ENCODE peak calls at places on chromosomes 12 and 14, in four cellular contexts. B, S, U and I are unnamed samples.

GRCh38 chr12:123902821-123903220 is 69.8 kb downstream of the CCDC92 start:
- DNase-seq in B (no peak), S (no peak), U (no peak), I (no peak)

GRCh38 chr12:13745100-13745678 is 236.2 kb downstream of the GRIN2B start:
- DNase-seq in B (no peak), S (peak; percentile 37), U (no peak), I (peak; percentile 26)

GRCh38 chr12:117034691-117035090 is 64.5 kb downstream of the TESC start:
- DNase-seq in B (no peak), S (no peak), U (no peak), I (no peak)

GRCh38 chr14:100091386-100091785 is 26.2 kb downstream of the EVL start:
- DNase-seq in B (no peak), U (no peak), S (no peak), I (no peak)

GRCh38 chr12:65123435-65124063 is 2.4 kb upstream of the WIF1 start:
- DNase-seq in S (no peak), U (no peak), B (no peak), I (no peak)

GRCh38 chr12:41277019-41277770 is 89.1 kb downstream of the PDZRN4 start:
- DNase-seq in B (no peak), U (no peak), S (no peak), I (no peak)

GRCh38 chr12:130806574-130806973 is 32.5 kb downstream of the STX2 start:
- DNase-seq in S (no peak), B (no peak), U (no peak), I (no peak)

GRCh38 chr12:100926669-100927248 is 132.2 kb downstream of the ANO4 start:
- DNase-seq in S (no peak), B (no peak), U (no peak), I (peak; percentile 8)

GRCh38 chr12:7959278-7960063 is 23.5 kb upstream of the SLC2A3 start:
- DNase-seq in U (peak; percentile 83), S (no peak), B (no peak), I (peak; percentile 41)

GRCh38 chr14:72666610-72667009 is 227.3 kb downstream of the DPF3 start:
- DNase-seq in B (no peak), U (no peak), S (no peak), I (no peak)

GRCh38 chr12:28710882-28711281 is 438.2 kb upstream of the FAR2 start:
- DNase-seq in U (no peak), S (no peak), B (no peak), I (no peak)

GRCh38 chr12:87311206-87311605 is 718.0 kb downstream of the C12orf50 start:
- DNase-seq in U (no peak), S (no peak), B (no peak), I (no peak)

GRCh38 chr14:96363751-96364336 is 518 bp downstream of the GSKIP start:
- DNase-seq in U (peak; percentile 75), B (peak; percentile 30), S (peak; percentile 67), I (peak; percentile 79)

DNA sequence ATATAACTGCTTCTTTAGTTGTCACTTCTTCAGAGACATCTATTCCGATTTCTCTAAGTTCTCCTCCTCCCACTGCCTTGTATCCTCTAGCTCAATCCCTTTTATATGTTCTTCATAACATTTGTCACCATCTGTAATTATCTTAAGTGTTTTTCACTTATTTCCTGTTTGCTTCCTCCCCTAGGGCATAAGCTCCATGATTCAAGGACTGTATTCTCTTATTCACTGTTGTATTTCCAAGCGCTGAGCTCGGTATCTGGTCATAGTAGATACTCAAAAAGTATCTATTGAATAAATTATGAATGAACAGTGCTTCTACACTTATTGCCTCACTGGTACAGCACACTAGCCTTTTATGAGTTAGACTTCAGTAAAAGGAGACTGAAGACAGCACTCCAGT is 109.0 kb upstream of the TMPO start:
- DNase-seq in S (no peak), U (no peak), B (no peak), I (no peak)
- TF ChIP-seq POLR2AphosphoS5 in S (no peak), U (no peak), B (no peak), I (no peak)

GRCh38 chr12:56042430-56043203 is 899 bp downstream of the RPS26 start:
- DNase-seq in B (no peak), U (no peak), S (no peak), I (peak; percentile 24)

GRCh38 chr12:56041579-56042429 is at the start of gene RPS26:
- DNase-seq in S (peak; percentile 95), B (peak; percentile 64), U (peak; percentile 97), I (peak; percentile 96)

GRCh38 chr12:56040151-56040550 is 1.6 kb upstream of the RPS26 start:
- DNase-seq in S (no peak), U (no peak), B (no peak), I (no peak)

GRCh38 chr12:56038022-56038665 is 3.6 kb upstream of the RPS26 start:
- DNase-seq in B (no peak), S (no peak), U (no peak), I (no peak)

DNA sequence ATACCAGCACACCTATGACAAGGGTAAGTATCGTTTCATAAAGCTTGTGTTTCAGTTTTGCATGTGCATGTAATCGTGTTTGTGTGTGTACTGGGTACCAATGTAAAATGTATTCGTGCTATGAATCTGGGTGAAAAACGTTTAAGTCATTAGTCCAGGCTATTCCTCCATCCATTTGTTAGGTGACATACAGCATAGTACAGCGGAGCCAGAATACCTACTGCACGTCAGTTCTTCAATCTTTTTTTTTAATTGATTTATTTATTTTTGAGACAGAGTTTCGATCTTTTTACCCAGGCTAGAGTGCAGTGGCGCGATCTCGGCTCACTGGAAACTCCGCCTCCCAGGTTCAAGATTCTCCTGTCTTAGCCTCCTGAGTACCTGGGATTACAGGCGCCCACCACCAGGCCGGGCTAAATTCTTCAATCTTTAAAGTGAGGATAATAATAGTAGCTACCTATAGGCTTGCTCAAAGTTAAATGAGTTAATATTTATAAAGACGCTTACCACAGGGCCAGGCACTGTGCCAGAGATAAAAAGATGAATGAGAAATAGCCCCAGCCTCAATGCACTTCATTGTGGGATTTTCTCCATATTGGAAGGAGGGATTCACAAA is 647 bp upstream of the RPS26 start:
- DNase-seq in S (no peak), B (no peak), U (no peak), I (no peak)
- TF ChIP-seq POLR2AphosphoS5 in S (no peak), B (no peak), U (no peak), I (no peak)

GRCh38 chr12:10668526-10668925 is 5.3 kb downstream of the STYK1 start:
- DNase-seq in U (no peak), S (no peak), B (no peak), I (peak; percentile 24)

GRCh38 chr12:10661338-10661737 is 12.5 kb downstream of the STYK1 start:
- DNase-seq in U (no peak), B (no peak), S (no peak), I (peak; percentile 45)

GRCh38 chr12:10664499-10664898 is 9.4 kb downstream of the STYK1 start:
- DNase-seq in B (no peak), S (no peak), U (no peak), I (no peak)

GRCh38 chr12:10667581-10667980 is 6.3 kb downstream of the STYK1 start:
- DNase-seq in S (no peak), U (no peak), B (no peak), I (no peak)

GRCh38 chr12:10663869-10664268 is 10.0 kb downstream of the STYK1 start:
- DNase-seq in U (no peak), B (no peak), S (no peak), I (no peak)
- TF ChIP-seq POLR2AphosphoS5 in U (no peak), B (no peak), S (no peak), I (no peak)

GRCh38 chr12:96445743-96446655 is 43.4 kb upstream of the CFAP54 start:
- DNase-seq in U (no peak), B (peak; percentile 35), S (no peak), I (peak; percentile 12)
- TF ChIP-seq POLR2AphosphoS5 in U (peak; percentile 74), B (no peak), S (peak; percentile 14), I (no peak)

GRCh38 chr12:71828813-71829212 is 10.7 kb upstream of the TBC1D15 start:
- DNase-seq in S (no peak), B (no peak), U (no peak), I (no peak)
- TF ChIP-seq POLR2AphosphoS5 in S (no peak), B (no peak), U (no peak), I (no peak)

DNA sequence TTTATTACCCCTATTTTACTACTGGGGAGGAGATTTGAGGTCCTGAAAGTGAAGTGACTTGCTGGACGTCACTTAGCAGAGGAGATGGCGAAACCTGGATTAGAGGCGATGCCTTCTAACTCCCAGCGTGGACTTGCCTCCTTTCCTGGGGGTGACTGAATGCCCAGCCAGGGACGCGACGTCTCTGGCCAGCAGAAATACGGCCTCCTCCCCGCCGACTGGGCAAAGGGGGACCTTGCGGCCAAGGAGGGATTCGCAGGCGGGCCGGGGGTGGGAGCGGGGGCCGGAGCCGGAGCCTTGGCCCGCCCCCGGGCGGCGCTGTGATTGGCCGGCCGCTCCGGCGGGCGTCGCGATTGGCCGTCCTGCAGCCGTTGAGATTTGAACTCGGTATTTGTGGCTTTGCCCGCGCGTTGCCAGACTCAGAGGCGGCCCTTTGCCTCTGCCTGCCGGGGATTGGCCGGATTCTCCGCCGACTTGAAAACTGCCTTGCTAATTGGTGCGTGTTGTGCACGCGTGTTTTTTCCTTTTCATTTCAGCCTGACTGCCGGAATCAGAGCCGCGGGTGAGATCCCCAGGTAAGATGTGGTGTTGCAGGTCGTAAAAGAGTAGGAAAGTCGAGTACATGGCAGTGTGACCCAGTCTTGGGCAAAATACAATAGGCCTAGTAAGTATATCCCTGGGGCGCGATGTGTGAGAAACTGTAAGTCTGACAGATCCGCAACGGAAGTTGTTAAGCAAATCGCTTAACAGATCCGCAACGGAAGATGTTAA is at the start of gene NCAPD2:
- DNase-seq in B (peak; percentile 82), U (peak; percentile 99), S (peak; percentile 95), I (peak; percentile 96)
- TF ChIP-seq POLR2AphosphoS5 in B (peak; percentile 72), U (peak; percentile 49), S (no peak), I (no peak)

GRCh38 chr12:6229823-6230222 is 29.6 kb downstream of the CD9 start:
- DNase-seq in B (no peak), S (no peak), U (peak; percentile 72), I (peak; percentile 68)
- TF ChIP-seq POLR2AphosphoS5 in B (no peak), S (peak; percentile 79), U (peak; percentile 16), I (no peak)